ENCODE peak calls at places on chromosomes 3 and 15, in four cellular contexts. G is heart left ventricle, J is omental fat pad, Q is HepG2. C is an unnamed sample.

GRCh38 chr3:197333901-197334639 is 35.7 kb upstream of the DLG1 start:
- DNase-seq in J (no peak), G (no peak), Q (no peak), C (no peak)

GRCh38 chr3:138186803-138187295 is 252 bp upstream of the ARMC8 start:
- DNase-seq in Q (no peak), J (peak), G (peak), C (no peak)

GRCh38 chr3:58299839-58300516 is 6.1 kb upstream of the RPP14 start:
- DNase-seq in J (no peak), G (no peak), Q (peak), C (peak)

GRCh38 chr3:158794936-158795518 is 6.8 kb upstream of the MFSD1 start:
- DNase-seq in J (no peak), Q (peak), G (no peak), C (no peak)

GRCh38 chr3:126259411-126260391 is 79.3 kb upstream of the ALDH1L1 start:
- DNase-seq in G (peak), Q (peak), J (no peak), C (no peak)

GRCh38 chr3:155646128-155646527 is 98.7 kb downstream of the PLCH1 start:
- DNase-seq in G (no peak), J (no peak), Q (peak), C (no peak)

GRCh38 chr15:78992416-78993256 is 47.8 kb upstream of the CTSH start:
- DNase-seq in Q (no peak), G (no peak), J (no peak), C (no peak)

GRCh38 chr15:63089260-63090043 is 32.2 kb upstream of the LACTB start:
- DNase-seq in J (no peak), G (peak), Q (peak), C (peak)

GRCh38 chr3:61927332-61927731 is 366.0 kb downstream of the PTPRG start:
- DNase-seq in J (no peak), Q (no peak), G (peak), C (peak)

GRCh38 chr3:27357665-27358258 is 11.4 kb downstream of the NEK10 start:
- DNase-seq in G (no peak), Q (peak), J (no peak), C (peak)

GRCh38 chr15:83094592-83094991 is 12.9 kb upstream of the TM6SF1 start:
- DNase-seq in G (no peak), J (no peak), Q (no peak), C (no peak)

GRCh38 chr15:57686657-57687056 is 19.9 kb upstream of the POLR2M start:
- DNase-seq in G (peak), J (no peak), Q (no peak), C (no peak)

GRCh38 chr15:101407439-101407838 is 82.1 kb downstream of the PCSK6 start:
- DNase-seq in J (no peak), G (no peak), Q (no peak), C (no peak)

GRCh38 chr3:49745986-49746385 is 22.2 kb upstream of the GMPPB start:
- DNase-seq in J (no peak), Q (no peak), G (no peak), C (no peak)

GRCh38 chr15:23052522-23052921 is 13.2 kb upstream of the TUBGCP5 start:
- DNase-seq in J (no peak), G (no peak), Q (no peak), C (no peak)

GRCh38 chr15:20272422-20273184 is 269.0 kb downstream of the GOLGA6L6 start:
- DNase-seq in J (no peak), G (no peak), Q (no peak), C (no peak)

GRCh38 chr3:128190501-128190900 is 37.2 kb downstream of the EEFSEC start:
- DNase-seq in Q (no peak), J (no peak), G (no peak), C (no peak)

GRCh38 chr15:31324739-31325431 is 1.8 kb upstream of the KLF13 start:
- DNase-seq in G (peak), Q (no peak), J (no peak), C (no peak)

GRCh38 chr3:63706321-63707085 is 54.0 kb downstream of the SNTN start:
- DNase-seq in G (no peak), J (no peak), Q (no peak), C (no peak)

GRCh38 chr15:58086479-58086878 is 21.0 kb upstream of the ALDH1A2 start:
- DNase-seq in G (no peak), J (no peak), Q (no peak), C (no peak)

GRCh38 chr3:187318819-187319616 is 27.5 kb upstream of the MASP1 start:
- DNase-seq in Q (peak), G (peak), J (peak), C (peak)

GRCh38 chr3:151345854-151346253 is 16.5 kb upstream of the P2RY13 start:
- DNase-seq in Q (no peak), G (no peak), J (no peak), C (no peak)

GRCh38 chr15:66912001-66912400 is 153.4 kb upstream of the SMAD3 start:
- DNase-seq in Q (no peak), G (no peak), J (no peak), C (no peak)

GRCh38 chr15:56939257-56939656 is 20.8 kb downstream of the TCF12 start:
- DNase-seq in G (no peak), J (no peak), Q (no peak), C (no peak)

GRCh38 chr15:76058714-76059319 is 968 bp upstream of the TMEM266 start:
- DNase-seq in Q (peak), G (peak), J (no peak), C (no peak)

GRCh38 chr3:44885618-44886017 is 11.2 kb downstream of the TGM4 start:
- DNase-seq in Q (peak), J (no peak), G (no peak), C (peak)

GRCh38 chr3:99286266-99286845 is 352.0 kb upstream of the COL8A1 start:
- DNase-seq in J (no peak), Q (no peak), G (no peak), C (no peak)

GRCh38 chr3:52405601-52406115 is 39.2 kb downstream of the SEMA3G start:
- DNase-seq in Q (no peak), G (no peak), J (no peak), C (no peak)

DNA sequence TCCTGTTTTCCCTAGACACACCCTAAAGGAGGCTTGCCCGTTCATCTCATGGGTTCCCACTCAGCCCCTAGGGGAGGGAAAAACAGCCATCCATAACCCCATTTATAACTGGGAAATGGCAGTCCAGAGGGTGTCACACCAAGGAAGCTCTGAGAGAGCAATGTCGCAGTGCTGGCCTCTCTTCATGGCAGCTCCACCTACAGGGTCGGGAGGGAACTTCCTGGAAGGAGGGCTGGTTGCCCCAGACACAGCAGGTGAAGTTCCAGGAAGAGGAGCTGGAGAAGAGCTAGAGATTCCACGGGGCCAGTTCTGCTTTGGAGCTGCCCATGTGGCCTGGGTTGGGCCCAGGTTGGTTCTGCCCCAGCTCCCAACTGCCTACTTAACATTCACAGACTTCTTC is 22.3 kb upstream of the LINGO1 start:
- DNase-seq in Q (peak), J (no peak), G (no peak), C (no peak)
- TF ChIP-seq CTCF in Q (peak), J (no peak), G (no peak), C (peak)

GRCh38 chr15:84981054-84981710 is 474 bp upstream of the PDE8A start:
- DNase-seq in Q (peak), J (peak), G (peak), C (peak)
- TF ChIP-seq CTCF in Q (peak), J (no peak), G (peak), C (no peak)

GRCh38 chr15:28983432-28984311 is 97.9 kb downstream of the APBA2 start:
- DNase-seq in G (no peak), Q (no peak), J (no peak), C (no peak)
- TF ChIP-seq CTCF in G (no peak), Q (peak), J (no peak), C (peak)

GRCh38 chr15:34119291-34119690 is 17.4 kb downstream of the PGBD4 start:
- DNase-seq in J (no peak), Q (no peak), G (no peak), C (peak)
- TF ChIP-seq CTCF in J (no peak), Q (no peak), G (no peak), C (peak)

DNA sequence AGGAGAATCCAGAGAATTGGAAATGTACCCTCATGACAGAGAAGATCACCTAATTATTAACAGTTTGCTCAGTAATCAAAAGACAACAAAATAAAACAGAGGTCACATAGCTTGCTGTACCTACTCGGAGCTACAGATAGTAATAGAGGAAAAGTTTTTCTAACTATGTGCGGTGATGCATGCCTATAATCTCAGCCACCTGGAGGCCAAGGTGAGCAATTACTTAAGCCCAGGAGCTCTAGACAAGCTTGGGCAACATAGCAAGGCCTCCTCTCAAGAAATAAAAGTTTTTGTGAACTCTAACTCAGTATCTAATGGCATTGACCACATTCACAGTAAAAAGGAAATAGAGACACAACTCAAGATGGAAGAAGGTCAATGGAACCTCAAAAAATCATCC is 243.6 kb downstream of the ATP8B4 start:
- DNase-seq in J (no peak), G (no peak), Q (no peak), C (no peak)
- TF ChIP-seq CTCF in J (no peak), G (no peak), Q (no peak), C (no peak)